ENCODE peak calls at places on chromosomes 12 and 14, in four cellular contexts. One of them, this sample, is unnamed.

GRCh38 chr12:75177997-75178396 is 31.6 kb downstream of the KCNC2 start:
- DNase-seq in AG10803: peak
- DNase-seq in tibial nerve: no peak
- DNase-seq in left ventricle myocardium inferior: no peak
- DNase-seq in this sample: peak

GRCh38 chr14:22265319-22266140 is 323.5 kb downstream of the DAD1 start:
- DNase-seq in AG10803: no peak
- DNase-seq in tibial nerve: peak
- DNase-seq in left ventricle myocardium inferior: no peak
- DNase-seq in this sample: no peak

GRCh38 chr12:123041042-123041531 is 60.6 kb downstream of the ARL6IP4 start:
- DNase-seq in AG10803: no peak
- DNase-seq in tibial nerve: no peak
- DNase-seq in left ventricle myocardium inferior: no peak
- DNase-seq in this sample: no peak

GRCh38 chr12:94059394-94060368 is 88.7 kb upstream of the PLXNC1 start:
- DNase-seq in AG10803: no peak
- DNase-seq in tibial nerve: no peak
- DNase-seq in left ventricle myocardium inferior: no peak
- DNase-seq in this sample: no peak

GRCh38 chr14:22973217-22974032 is 8.9 kb downstream of the AJUBA start:
- DNase-seq in AG10803: peak
- DNase-seq in tibial nerve: peak
- DNase-seq in left ventricle myocardium inferior: no peak
- DNase-seq in this sample: peak

GRCh38 chr12:53795927-53796326 is 44.1 kb upstream of the CISTR start:
- DNase-seq in AG10803: no peak
- DNase-seq in tibial nerve: no peak
- DNase-seq in left ventricle myocardium inferior: no peak
- DNase-seq in this sample: no peak

GRCh38 chr14:102171173-102172020 is 31.7 kb downstream of the WDR20 start:
- DNase-seq in AG10803: no peak
- DNase-seq in tibial nerve: no peak
- DNase-seq in left ventricle myocardium inferior: no peak
- DNase-seq in this sample: peak

GRCh38 chr14:86423212-86423611 is 893.3 kb downstream of the FLRT2 start:
- DNase-seq in AG10803: no peak
- DNase-seq in tibial nerve: no peak
- DNase-seq in left ventricle myocardium inferior: no peak
- DNase-seq in this sample: no peak

GRCh38 chr14:58270628-58271027 is 26.0 kb downstream of the PSMA3 start:
- DNase-seq in AG10803: no peak
- DNase-seq in tibial nerve: no peak
- DNase-seq in left ventricle myocardium inferior: no peak
- DNase-seq in this sample: peak

GRCh38 chr14:58275527-58276190 is 22.7 kb upstream of the ARID4A start:
- DNase-seq in AG10803: no peak
- DNase-seq in tibial nerve: no peak
- DNase-seq in left ventricle myocardium inferior: no peak
- DNase-seq in this sample: no peak

GRCh38 chr14:58278177-58278576 is 20.2 kb upstream of the ARID4A start:
- DNase-seq in AG10803: no peak
- DNase-seq in tibial nerve: no peak
- DNase-seq in left ventricle myocardium inferior: no peak
- DNase-seq in this sample: no peak

GRCh38 chr14:58276208-58276607 is 22.1 kb upstream of the ARID4A start:
- DNase-seq in AG10803: no peak
- DNase-seq in tibial nerve: no peak
- DNase-seq in left ventricle myocardium inferior: no peak
- DNase-seq in this sample: no peak

DNA sequence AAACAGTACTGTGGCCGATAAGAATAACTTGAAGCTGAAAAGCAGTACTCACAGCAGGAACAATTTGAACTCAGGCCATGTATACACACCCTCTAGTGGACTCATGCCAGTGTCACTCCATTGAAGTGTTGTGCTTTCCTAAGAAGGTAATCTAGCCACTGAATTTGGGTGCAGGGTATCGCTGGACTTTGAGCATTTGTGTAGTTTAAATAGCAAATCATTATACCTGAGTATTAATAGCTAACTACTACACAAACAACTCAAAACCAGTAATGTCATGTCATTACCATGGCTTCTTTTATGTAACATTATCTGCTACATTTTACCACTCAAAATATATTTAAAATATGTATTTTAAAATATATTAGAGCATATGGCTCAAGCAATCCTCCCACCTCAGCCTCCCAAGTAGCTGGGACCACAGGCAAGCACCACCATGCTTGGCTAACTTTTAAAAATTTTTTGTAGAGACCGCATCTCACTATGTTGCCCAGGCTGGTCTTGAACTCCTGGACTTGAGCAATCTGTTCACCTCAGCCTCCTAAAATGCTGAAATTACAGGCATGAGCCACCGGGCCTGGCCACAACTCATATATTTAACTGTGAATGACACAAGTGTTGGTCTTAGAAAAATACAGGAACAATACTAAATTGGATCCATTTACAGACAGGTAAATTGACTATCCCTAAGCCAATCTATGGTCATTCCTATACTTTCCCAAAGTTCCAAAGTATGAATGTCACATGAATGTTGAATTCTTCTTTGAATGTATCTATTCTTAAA is 25.6 kb upstream of the ARID4A start:
- DNase-seq in AG10803: peak
- DNase-seq in tibial nerve: no peak
- DNase-seq in left ventricle myocardium inferior: no peak
- DNase-seq in this sample: peak
- TF ChIP-seq CTCF in AG10803: peak
- TF ChIP-seq CTCF in tibial nerve: no peak
- TF ChIP-seq CTCF in left ventricle myocardium inferior: peak
- TF ChIP-seq CTCF in this sample: no peak

DNA sequence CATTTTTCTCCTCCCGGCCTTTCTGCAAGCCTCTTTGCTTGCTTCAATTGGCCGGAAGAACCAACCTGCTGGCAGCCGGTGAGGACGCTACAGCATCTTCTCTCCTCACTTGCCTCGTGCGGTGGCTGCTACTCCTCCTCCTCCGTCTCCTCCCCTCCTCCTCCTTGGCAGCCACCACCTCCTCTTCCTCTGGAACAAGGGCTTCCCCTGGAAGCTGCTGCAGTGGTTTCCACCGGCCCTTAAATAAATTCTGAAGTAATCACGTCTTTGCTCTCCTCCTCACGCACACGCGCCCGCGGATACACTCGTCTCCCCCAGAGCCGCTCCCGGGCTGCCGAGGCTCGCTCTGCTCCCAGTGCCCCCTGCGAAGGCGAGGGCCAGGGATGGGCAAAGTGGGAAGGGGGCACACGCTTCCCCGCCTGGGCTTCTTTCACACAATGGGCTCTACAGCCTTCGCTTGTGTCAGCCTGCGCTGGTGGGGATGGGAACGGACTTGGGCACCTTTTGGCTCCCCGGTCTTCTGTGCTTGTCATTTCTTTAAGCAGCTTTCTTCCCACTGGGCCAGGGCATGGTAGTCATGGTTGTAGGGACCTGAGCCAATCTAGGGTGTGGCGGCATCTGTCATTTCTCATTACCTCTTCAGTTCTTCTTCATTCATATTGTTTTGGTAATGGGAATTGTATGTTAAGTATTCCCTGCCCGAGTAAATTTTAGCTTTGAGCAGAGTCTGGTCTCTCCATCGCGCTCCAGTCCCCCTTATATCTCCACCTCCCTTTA is at the start of gene PPFIA2:
- DNase-seq in AG10803: peak
- DNase-seq in tibial nerve: no peak
- DNase-seq in left ventricle myocardium inferior: peak
- DNase-seq in this sample: no peak
- H3K4me3 ChIP-seq in AG10803: peak
- H3K4me3 ChIP-seq in tibial nerve: peak
- H3K4me3 ChIP-seq in left ventricle myocardium inferior: peak
- H3K4me3 ChIP-seq in this sample: peak

DNA sequence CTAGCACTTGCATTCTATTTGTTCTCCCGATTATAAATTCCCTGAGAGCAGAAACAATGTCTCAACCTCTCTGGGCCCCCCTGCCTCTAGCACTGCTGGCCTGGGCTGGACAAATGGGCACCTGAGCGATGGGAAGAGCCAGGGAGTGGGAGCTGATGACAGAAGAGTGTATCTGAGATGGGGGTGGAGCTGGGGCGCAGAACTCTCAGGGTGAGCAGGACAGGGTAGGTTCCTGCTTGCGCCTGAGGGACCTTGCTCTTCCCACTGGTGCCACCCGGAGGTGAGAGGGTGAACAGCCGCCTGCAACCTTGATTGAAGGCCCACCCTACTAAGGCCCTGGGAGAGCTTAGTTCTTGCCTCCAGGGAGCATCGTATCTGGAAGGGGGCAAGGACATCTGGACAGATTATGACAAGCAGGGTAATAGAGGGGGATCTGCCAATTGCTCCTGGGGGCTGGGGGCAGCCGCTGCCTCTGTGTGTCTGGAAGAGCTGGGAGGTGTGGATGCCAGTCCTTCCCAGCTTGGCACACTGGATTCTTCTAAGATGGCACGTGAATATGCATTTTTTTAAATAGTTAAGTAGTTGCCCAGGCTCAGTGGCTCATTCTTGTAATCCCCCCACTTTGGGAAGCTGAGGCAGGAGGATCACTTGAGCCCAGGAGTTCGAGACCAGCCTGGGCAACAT is 43.0 kb upstream of the TSPAN9 start:
- DNase-seq in AG10803: peak
- DNase-seq in tibial nerve: peak
- DNase-seq in left ventricle myocardium inferior: peak
- DNase-seq in this sample: peak
- TF ChIP-seq CTCF in AG10803: peak
- TF ChIP-seq CTCF in tibial nerve: peak
- TF ChIP-seq CTCF in left ventricle myocardium inferior: peak
- TF ChIP-seq CTCF in this sample: peak

GRCh38 chr12:1804545-1805332 is 15.6 kb upstream of the LRTM2 start:
- DNase-seq in AG10803: peak
- DNase-seq in tibial nerve: peak
- DNase-seq in left ventricle myocardium inferior: peak
- DNase-seq in this sample: peak
- H3K4me3 ChIP-seq in AG10803: no peak
- H3K4me3 ChIP-seq in tibial nerve: no peak
- H3K4me3 ChIP-seq in left ventricle myocardium inferior: no peak
- H3K4me3 ChIP-seq in this sample: no peak

GRCh38 chr14:75927564-75928087 is 54.2 kb downstream of the TGFB3 start:
- DNase-seq in AG10803: no peak
- DNase-seq in tibial nerve: no peak
- DNase-seq in left ventricle myocardium inferior: no peak
- DNase-seq in this sample: no peak

GRCh38 chr14:75928587-75929230 is 53.1 kb downstream of the TGFB3 start:
- DNase-seq in AG10803: peak
- DNase-seq in tibial nerve: no peak
- DNase-seq in left ventricle myocardium inferior: no peak
- DNase-seq in this sample: no peak

DNA sequence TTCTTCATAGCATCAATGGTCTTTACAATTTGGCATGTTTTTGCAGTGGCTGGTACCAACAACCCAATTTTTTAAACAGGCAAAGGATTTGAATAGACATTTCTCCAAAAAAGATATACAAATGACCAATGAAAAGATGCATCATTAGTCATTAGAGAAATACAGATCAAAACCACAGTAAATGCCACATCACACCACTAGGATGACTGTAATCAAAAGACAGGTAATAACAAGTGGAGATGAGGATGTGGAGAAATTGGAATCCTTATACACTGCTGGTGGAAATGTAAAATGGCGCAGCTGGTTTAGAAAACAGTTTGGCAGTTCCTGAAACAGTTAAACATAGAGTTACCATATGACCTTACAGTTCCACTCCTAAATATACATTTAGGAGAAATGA is 55.4 kb downstream of the TGFB3 start:
- DNase-seq in AG10803: no peak
- DNase-seq in tibial nerve: no peak
- DNase-seq in left ventricle myocardium inferior: no peak
- DNase-seq in this sample: no peak
- TF ChIP-seq CTCF in AG10803: no peak
- TF ChIP-seq CTCF in tibial nerve: no peak
- TF ChIP-seq CTCF in left ventricle myocardium inferior: no peak
- TF ChIP-seq CTCF in this sample: no peak

GRCh38 chr14:72024504-72024903 is 92.3 kb downstream of the RGS6 start:
- DNase-seq in AG10803: no peak
- DNase-seq in tibial nerve: no peak
- DNase-seq in left ventricle myocardium inferior: no peak
- DNase-seq in this sample: no peak

GRCh38 chr14:72023128-72024042 is 91.2 kb downstream of the RGS6 start:
- DNase-seq in AG10803: no peak
- DNase-seq in tibial nerve: no peak
- DNase-seq in left ventricle myocardium inferior: no peak
- DNase-seq in this sample: no peak

DNA sequence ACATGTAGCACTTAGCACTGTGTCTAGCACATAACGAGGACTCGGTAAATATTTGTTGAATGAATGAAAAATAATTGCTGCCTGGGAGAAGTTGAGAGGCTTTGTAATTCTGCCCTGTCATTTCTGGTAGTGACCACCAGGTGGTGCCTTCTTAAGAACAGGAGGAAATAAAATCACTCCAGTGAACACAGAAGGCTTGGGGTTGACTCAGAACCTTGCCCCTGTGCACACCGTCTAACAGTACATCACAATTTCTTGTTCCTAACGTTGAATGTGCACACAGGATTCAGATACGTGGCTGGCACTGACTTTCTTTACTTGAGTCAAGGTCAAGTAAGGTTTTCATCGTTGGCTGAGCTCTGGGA is 91.8 kb downstream of the RGS6 start:
- DNase-seq in AG10803: peak
- DNase-seq in tibial nerve: peak
- DNase-seq in left ventricle myocardium inferior: no peak
- DNase-seq in this sample: no peak
- H3K4me3 ChIP-seq in AG10803: no peak
- H3K4me3 ChIP-seq in tibial nerve: no peak
- H3K4me3 ChIP-seq in left ventricle myocardium inferior: no peak
- H3K4me3 ChIP-seq in this sample: no peak

This sample was measured in foreskin fibroblast.